ENCODE peak calls at places on chromosome 9, in seven cellular contexts. M, T, D, H, J, U and Y are unnamed samples.

GRCh38 chr9:115399026-115399425 is 281.1 kb upstream of the TNC start:
- DNase-seq in M (no peak), T (no peak), D (no peak), H (no peak), J (no peak), U (no peak), Y (no peak)

GRCh38 chr9:18061856-18062255 is 412.1 kb upstream of the ADAMTSL1 start:
- DNase-seq in M (no peak), T (no peak), D (no peak), H (no peak), J (no peak), U (no peak), Y (no peak)

GRCh38 chr9:134928796-134929559 is 11.3 kb upstream of the FCN1 start:
- DNase-seq in M (no peak), T (no peak), D (no peak), H (no peak), J (no peak), U (no peak), Y (no peak)

GRCh38 chr9:129898205-129898604 is 62.9 kb downstream of the USP20 start:
- DNase-seq in M (peak), T (no peak), D (peak), H (peak), J (no peak), U (no peak), Y (no peak)

GRCh38 chr9:125659954-125660353 is 47.1 kb downstream of the MAPKAP1 start:
- DNase-seq in M (peak), T (peak), D (peak), H (peak), J (no peak), U (no peak), Y (no peak)

GRCh38 chr9:114139061-114139460 is 16.3 kb upstream of the COL27A1 start:
- DNase-seq in M (no peak), T (no peak), D (no peak), H (no peak), J (no peak), U (no peak), Y (no peak)

GRCh38 chr9:14314424-14314928 is 535 bp upstream of the NFIB start:
- DNase-seq in M (peak), T (peak), D (peak), H (peak), J (peak), U (no peak), Y (peak)

GRCh38 chr9:119884411-119884810 is 515.2 kb upstream of the BRINP1 start:
- DNase-seq in M (no peak), T (no peak), D (peak), H (no peak), J (no peak), U (no peak), Y (no peak)

GRCh38 chr9:13847270-13847669 is 466.7 kb downstream of the NFIB start:
- DNase-seq in M (no peak), T (no peak), D (no peak), H (peak), J (no peak), U (no peak), Y (no peak)

GRCh38 chr9:22256381-22256780 is 190.2 kb upstream of the DMRTA1 start:
- DNase-seq in M (no peak), T (no peak), D (no peak), H (no peak), J (no peak), U (no peak), Y (no peak)

GRCh38 chr9:113707953-113708695 is 168.0 kb upstream of the ZNF618 start:
- DNase-seq in M (no peak), T (no peak), D (no peak), H (no peak), J (no peak), U (no peak), Y (no peak)

GRCh38 chr9:92617951-92618510 is 51.9 kb downstream of the IPPK start:
- DNase-seq in M (no peak), T (no peak), D (no peak), H (no peak), J (no peak), U (no peak), Y (no peak)

GRCh38 chr9:91117959-91118651 is 243.6 kb downstream of the AUH start:
- DNase-seq in M (peak), T (peak), D (peak), H (peak), J (no peak), U (no peak), Y (no peak)

GRCh38 chr9:93182572-93182971 is 1.4 kb upstream of the WNK2 start:
- DNase-seq in M (no peak), T (no peak), D (no peak), H (no peak), J (no peak), U (no peak), Y (no peak)

GRCh38 chr9:20865357-20865756 is 166.1 kb downstream of the HACD4 start:
- DNase-seq in M (no peak), T (no peak), D (no peak), H (no peak), J (no peak), U (no peak), Y (no peak)

GRCh38 chr9:17744786-17745185 is 165.9 kb downstream of the SH3GL2 start:
- DNase-seq in M (peak), T (peak), D (no peak), H (peak), J (no peak), U (no peak), Y (no peak)

GRCh38 chr9:83266618-83267543 is 203.9 kb upstream of the RASEF start:
- DNase-seq in M (no peak), T (no peak), D (peak), H (peak), J (no peak), U (no peak), Y (no peak)

GRCh38 chr9:116482740-116483139 is 204.4 kb upstream of the TRIM32 start:
- DNase-seq in M (peak), T (peak), D (no peak), H (peak), J (no peak), U (no peak), Y (no peak)

GRCh38 chr9:124489222-124489621 is 18.0 kb downstream of the NR5A1 start:
- DNase-seq in M (no peak), T (no peak), D (peak), H (no peak), J (no peak), U (no peak), Y (no peak)

GRCh38 chr9:92147030-92147853 is 32.0 kb upstream of the SPTLC1 start:
- DNase-seq in M (peak), T (peak), D (peak), H (peak), J (no peak), U (no peak), Y (peak)

GRCh38 chr9:89177401-89178161 is 1.0 kb downstream of the SHC3 start:
- DNase-seq in M (peak), T (peak), D (no peak), H (peak), J (no peak), U (no peak), Y (no peak)

GRCh38 chr9:76403352-76403751 is 9.1 kb upstream of the RFK start:
- DNase-seq in M (peak), T (peak), D (peak), H (peak), J (peak), U (peak), Y (peak)

GRCh38 chr9:123355761-123356520 is at the start of gene CRB2:
- DNase-seq in M (no peak), T (no peak), D (no peak), H (no peak), J (peak), U (no peak), Y (no peak)

GRCh38 chr9:97475079-97475478 is 26.4 kb upstream of the TMOD1 start:
- DNase-seq in M (peak), T (peak), D (peak), H (no peak), J (no peak), U (no peak), Y (no peak)

GRCh38 chr9:84439253-84439652 is 98.7 kb upstream of the SLC28A3 start:
- DNase-seq in M (peak), T (no peak), D (no peak), H (peak), J (no peak), U (no peak), Y (peak)

GRCh38 chr9:10366171-10366779 is 246.5 kb downstream of the PTPRD start:
- DNase-seq in M (peak), T (peak), D (no peak), H (peak), J (peak), U (no peak), Y (peak)

GRCh38 chr9:76634356-76635054 is 129.7 kb upstream of the PCA3 start:
- DNase-seq in M (peak), T (peak), D (peak), H (peak), J (peak), U (no peak), Y (no peak)

GRCh38 chr9:113376634-113377531 is at the start of gene HDHD3:
- DNase-seq in M (peak), T (peak), D (peak), H (peak), J (peak), U (peak), Y (peak)

GRCh38 chr9:94949330-94949729 is 222.8 kb downstream of the AOPEP start:
- DNase-seq in M (no peak), T (no peak), D (no peak), H (no peak), J (no peak), U (no peak), Y (no peak)